ENCODE peak calls at places on chromosomes 7 and 10, in ten cellular contexts. One of them, this sample, is unnamed.

GRCh38 chr7:43362652-43363428 is 220.1 kb upstream of the STK17A start:
- DNase-seq in COLO829: no peak
- DNase-seq in NCI-H1417: no peak
- DNase-seq in stimulated activated CD8-positive, alpha-beta memory T cell treated with anti-CD3 and anti-CD28 coated beads, Interleukin-15, amount 100 ng/mL, for 4 hours: no peak
- DNase-seq in left kidney: peak
- DNase-seq in T-helper 2 cell: no peak
- DNase-seq in EL: peak
- DNase-seq in uterus: no peak
- DNase-seq in psoas muscle: peak
- DNase-seq in NCI-H187: peak
- DNase-seq in this sample: peak

GRCh38 chr7:128003787-128004186 is 27.4 kb downstream of the LRRC4 start:
- DNase-seq in EL: no peak
- DNase-seq in uterus: no peak
- DNase-seq in NCI-H1417: no peak
- DNase-seq in T-helper 2 cell: peak
- DNase-seq in psoas muscle: no peak
- DNase-seq in stimulated activated CD8-positive, alpha-beta memory T cell treated with anti-CD3 and anti-CD28 coated beads, Interleukin-15, amount 100 ng/mL, for 4 hours: no peak
- DNase-seq in left kidney: no peak
- DNase-seq in COLO829: peak
- DNase-seq in NCI-H187: no peak
- DNase-seq in this sample: no peak

GRCh38 chr7:117249696-117250095 is 73.2 kb downstream of the WNT2 start:
- DNase-seq in left kidney: peak
- DNase-seq in NCI-H1417: no peak
- DNase-seq in COLO829: no peak
- DNase-seq in stimulated activated CD8-positive, alpha-beta memory T cell treated with anti-CD3 and anti-CD28 coated beads, Interleukin-15, amount 100 ng/mL, for 4 hours: no peak
- DNase-seq in uterus: no peak
- DNase-seq in NCI-H187: no peak
- DNase-seq in T-helper 2 cell: no peak
- DNase-seq in EL: no peak
- DNase-seq in psoas muscle: no peak
- DNase-seq in this sample: no peak

GRCh38 chr7:34064511-34065158 is 159.3 kb downstream of the BMPER start:
- DNase-seq in uterus: peak
- DNase-seq in psoas muscle: peak
- DNase-seq in NCI-H187: no peak
- DNase-seq in NCI-H1417: no peak
- DNase-seq in stimulated activated CD8-positive, alpha-beta memory T cell treated with anti-CD3 and anti-CD28 coated beads, Interleukin-15, amount 100 ng/mL, for 4 hours: no peak
- DNase-seq in T-helper 2 cell: no peak
- DNase-seq in EL: no peak
- DNase-seq in COLO829: no peak
- DNase-seq in left kidney: no peak
- DNase-seq in this sample: no peak

GRCh38 chr7:121529003-121529402 is 132.9 kb upstream of the FAM3C start:
- DNase-seq in EL: no peak
- DNase-seq in NCI-H1417: no peak
- DNase-seq in uterus: no peak
- DNase-seq in left kidney: no peak
- DNase-seq in stimulated activated CD8-positive, alpha-beta memory T cell treated with anti-CD3 and anti-CD28 coated beads, Interleukin-15, amount 100 ng/mL, for 4 hours: no peak
- DNase-seq in T-helper 2 cell: no peak
- DNase-seq in NCI-H187: no peak
- DNase-seq in psoas muscle: no peak
- DNase-seq in COLO829: no peak
- DNase-seq in this sample: no peak

GRCh38 chr7:27096756-27097514 is 1.1 kb upstream of the HOXA1 start:
- DNase-seq in uterus: peak
- DNase-seq in stimulated activated CD8-positive, alpha-beta memory T cell treated with anti-CD3 and anti-CD28 coated beads, Interleukin-15, amount 100 ng/mL, for 4 hours: no peak
- DNase-seq in NCI-H1417: peak
- DNase-seq in COLO829: no peak
- DNase-seq in NCI-H187: no peak
- DNase-seq in EL: peak
- DNase-seq in T-helper 2 cell: no peak
- DNase-seq in left kidney: peak
- DNase-seq in psoas muscle: peak
- DNase-seq in this sample: no peak

GRCh38 chr10:96442017-96442643 is 71.6 kb downstream of the TLL2 start:
- DNase-seq in NCI-H187: no peak
- DNase-seq in psoas muscle: no peak
- DNase-seq in stimulated activated CD8-positive, alpha-beta memory T cell treated with anti-CD3 and anti-CD28 coated beads, Interleukin-15, amount 100 ng/mL, for 4 hours: no peak
- DNase-seq in EL: no peak
- DNase-seq in left kidney: no peak
- DNase-seq in T-helper 2 cell: no peak
- DNase-seq in NCI-H1417: no peak
- DNase-seq in uterus: no peak
- DNase-seq in COLO829: no peak
- DNase-seq in this sample: no peak

GRCh38 chr10:120671491-120671890 is 179.7 kb upstream of the WDR11 start:
- DNase-seq in T-helper 2 cell: no peak
- DNase-seq in EL: no peak
- DNase-seq in stimulated activated CD8-positive, alpha-beta memory T cell treated with anti-CD3 and anti-CD28 coated beads, Interleukin-15, amount 100 ng/mL, for 4 hours: no peak
- DNase-seq in NCI-H1417: no peak
- DNase-seq in psoas muscle: no peak
- DNase-seq in uterus: no peak
- DNase-seq in COLO829: no peak
- DNase-seq in left kidney: no peak
- DNase-seq in NCI-H187: no peak
- DNase-seq in this sample: no peak

GRCh38 chr7:127251458-127252379 is 1.0 kb downstream of the GRM8 start:
- DNase-seq in NCI-H187: no peak
- DNase-seq in left kidney: peak
- DNase-seq in psoas muscle: peak
- DNase-seq in EL: no peak
- DNase-seq in COLO829: no peak
- DNase-seq in uterus: no peak
- DNase-seq in stimulated activated CD8-positive, alpha-beta memory T cell treated with anti-CD3 and anti-CD28 coated beads, Interleukin-15, amount 100 ng/mL, for 4 hours: no peak
- DNase-seq in T-helper 2 cell: no peak
- DNase-seq in NCI-H1417: peak
- DNase-seq in this sample: no peak

GRCh38 chr10:103038570-103038969 is 120.5 kb downstream of the CNNM2 start:
- DNase-seq in uterus: no peak
- DNase-seq in left kidney: no peak
- DNase-seq in EL: no peak
- DNase-seq in NCI-H187: no peak
- DNase-seq in psoas muscle: no peak
- DNase-seq in stimulated activated CD8-positive, alpha-beta memory T cell treated with anti-CD3 and anti-CD28 coated beads, Interleukin-15, amount 100 ng/mL, for 4 hours: no peak
- DNase-seq in NCI-H1417: no peak
- DNase-seq in T-helper 2 cell: no peak
- DNase-seq in COLO829: no peak
- DNase-seq in this sample: no peak

GRCh38 chr10:91702586-91703088 is 69.8 kb upstream of the PPP1R3C start:
- DNase-seq in EL: no peak
- DNase-seq in uterus: no peak
- DNase-seq in COLO829: no peak
- DNase-seq in left kidney: no peak
- DNase-seq in stimulated activated CD8-positive, alpha-beta memory T cell treated with anti-CD3 and anti-CD28 coated beads, Interleukin-15, amount 100 ng/mL, for 4 hours: no peak
- DNase-seq in T-helper 2 cell: no peak
- DNase-seq in NCI-H187: no peak
- DNase-seq in NCI-H1417: no peak
- DNase-seq in psoas muscle: no peak
- DNase-seq in this sample: no peak

GRCh38 chr10:75405201-75406143 is 3.9 kb upstream of the ZNF503 start:
- DNase-seq in left kidney: peak
- DNase-seq in uterus: peak
- DNase-seq in COLO829: no peak
- DNase-seq in T-helper 2 cell: no peak
- DNase-seq in NCI-H1417: peak
- DNase-seq in NCI-H187: no peak
- DNase-seq in psoas muscle: no peak
- DNase-seq in stimulated activated CD8-positive, alpha-beta memory T cell treated with anti-CD3 and anti-CD28 coated beads, Interleukin-15, amount 100 ng/mL, for 4 hours: no peak
- DNase-seq in EL: no peak
- DNase-seq in this sample: peak

GRCh38 chr7:69871213-69871885 is 273.1 kb downstream of the AUTS2 start:
- DNase-seq in NCI-H1417: no peak
- DNase-seq in left kidney: no peak
- DNase-seq in COLO829: peak
- DNase-seq in psoas muscle: no peak
- DNase-seq in T-helper 2 cell: no peak
- DNase-seq in uterus: no peak
- DNase-seq in EL: no peak
- DNase-seq in stimulated activated CD8-positive, alpha-beta memory T cell treated with anti-CD3 and anti-CD28 coated beads, Interleukin-15, amount 100 ng/mL, for 4 hours: no peak
- DNase-seq in NCI-H187: no peak
- DNase-seq in this sample: no peak

GRCh38 chr10:93461807-93462178 is 20.3 kb downstream of the MYOF start:
- DNase-seq in T-helper 2 cell: no peak
- DNase-seq in left kidney: peak
- DNase-seq in psoas muscle: no peak
- DNase-seq in stimulated activated CD8-positive, alpha-beta memory T cell treated with anti-CD3 and anti-CD28 coated beads, Interleukin-15, amount 100 ng/mL, for 4 hours: no peak
- DNase-seq in uterus: peak
- DNase-seq in NCI-H1417: no peak
- DNase-seq in EL: peak
- DNase-seq in NCI-H187: peak
- DNase-seq in COLO829: no peak
- DNase-seq in this sample: no peak

GRCh38 chr10:72924351-72924750 is 30.3 kb downstream of the PLA2G12B start:
- DNase-seq in COLO829: no peak
- DNase-seq in EL: no peak
- DNase-seq in psoas muscle: no peak
- DNase-seq in left kidney: no peak
- DNase-seq in T-helper 2 cell: no peak
- DNase-seq in stimulated activated CD8-positive, alpha-beta memory T cell treated with anti-CD3 and anti-CD28 coated beads, Interleukin-15, amount 100 ng/mL, for 4 hours: no peak
- DNase-seq in NCI-H187: no peak
- DNase-seq in NCI-H1417: no peak
- DNase-seq in uterus: no peak
- DNase-seq in this sample: no peak

GRCh38 chr10:16673443-16673842 is 143.8 kb downstream of the RSU1 start:
- DNase-seq in NCI-H187: peak
- DNase-seq in T-helper 2 cell: no peak
- DNase-seq in psoas muscle: no peak
- DNase-seq in uterus: no peak
- DNase-seq in COLO829: no peak
- DNase-seq in NCI-H1417: peak
- DNase-seq in left kidney: peak
- DNase-seq in stimulated activated CD8-positive, alpha-beta memory T cell treated with anti-CD3 and anti-CD28 coated beads, Interleukin-15, amount 100 ng/mL, for 4 hours: no peak
- DNase-seq in EL: no peak
- DNase-seq in this sample: peak

GRCh38 chr7:125396466-125397151 is 467.0 kb upstream of the POT1 start:
- DNase-seq in left kidney: no peak
- DNase-seq in NCI-H1417: no peak
- DNase-seq in stimulated activated CD8-positive, alpha-beta memory T cell treated with anti-CD3 and anti-CD28 coated beads, Interleukin-15, amount 100 ng/mL, for 4 hours: no peak
- DNase-seq in COLO829: no peak
- DNase-seq in NCI-H187: no peak
- DNase-seq in uterus: no peak
- DNase-seq in psoas muscle: no peak
- DNase-seq in T-helper 2 cell: no peak
- DNase-seq in EL: no peak
- DNase-seq in this sample: no peak

GRCh38 chr10:42926831-42927230 is 144.2 kb downstream of the BMS1 start:
- DNase-seq in uterus: no peak
- DNase-seq in EL: peak
- DNase-seq in COLO829: peak
- DNase-seq in stimulated activated CD8-positive, alpha-beta memory T cell treated with anti-CD3 and anti-CD28 coated beads, Interleukin-15, amount 100 ng/mL, for 4 hours: no peak
- DNase-seq in NCI-H1417: no peak
- DNase-seq in NCI-H187: no peak
- DNase-seq in psoas muscle: peak
- DNase-seq in left kidney: peak
- DNase-seq in T-helper 2 cell: no peak
- DNase-seq in this sample: no peak

GRCh38 chr7:67900456-67900855 is 903.8 kb downstream of the TYW1 start:
- DNase-seq in left kidney: peak
- DNase-seq in NCI-H187: no peak
- DNase-seq in uterus: no peak
- DNase-seq in COLO829: no peak
- DNase-seq in T-helper 2 cell: no peak
- DNase-seq in stimulated activated CD8-positive, alpha-beta memory T cell treated with anti-CD3 and anti-CD28 coated beads, Interleukin-15, amount 100 ng/mL, for 4 hours: no peak
- DNase-seq in psoas muscle: no peak
- DNase-seq in EL: no peak
- DNase-seq in NCI-H1417: no peak
- DNase-seq in this sample: no peak

GRCh38 chr10:71548494-71548846 is 151.8 kb downstream of the CDH23 start:
- DNase-seq in stimulated activated CD8-positive, alpha-beta memory T cell treated with anti-CD3 and anti-CD28 coated beads, Interleukin-15, amount 100 ng/mL, for 4 hours: no peak
- DNase-seq in NCI-H187: no peak
- DNase-seq in EL: no peak
- DNase-seq in psoas muscle: peak
- DNase-seq in COLO829: peak
- DNase-seq in T-helper 2 cell: no peak
- DNase-seq in left kidney: peak
- DNase-seq in uterus: no peak
- DNase-seq in NCI-H1417: no peak
- DNase-seq in this sample: no peak

GRCh38 chr10:136465-136762 is 1.2 kb downstream of the ZMYND11 start:
- DNase-seq in stimulated activated CD8-positive, alpha-beta memory T cell treated with anti-CD3 and anti-CD28 coated beads, Interleukin-15, amount 100 ng/mL, for 4 hours: no peak
- DNase-seq in psoas muscle: no peak
- DNase-seq in T-helper 2 cell: no peak
- DNase-seq in uterus: no peak
- DNase-seq in NCI-H187: no peak
- DNase-seq in left kidney: no peak
- DNase-seq in EL: no peak
- DNase-seq in NCI-H1417: no peak
- DNase-seq in COLO829: no peak
- DNase-seq in this sample: no peak

GRCh38 chr10:92891885-92892705 is 43.8 kb downstream of the EXOC6 start:
- DNase-seq in T-helper 2 cell: no peak
- DNase-seq in EL: peak
- DNase-seq in left kidney: peak
- DNase-seq in uterus: peak
- DNase-seq in stimulated activated CD8-positive, alpha-beta memory T cell treated with anti-CD3 and anti-CD28 coated beads, Interleukin-15, amount 100 ng/mL, for 4 hours: no peak
- DNase-seq in COLO829: peak
- DNase-seq in psoas muscle: peak
- DNase-seq in NCI-H1417: no peak
- DNase-seq in NCI-H187: no peak
- DNase-seq in this sample: peak

GRCh38 chr10:23994459-23995046 is 214.4 kb upstream of the KIAA1217 start:
- DNase-seq in uterus: peak
- DNase-seq in psoas muscle: peak
- DNase-seq in EL: peak
- DNase-seq in T-helper 2 cell: no peak
- DNase-seq in stimulated activated CD8-positive, alpha-beta memory T cell treated with anti-CD3 and anti-CD28 coated beads, Interleukin-15, amount 100 ng/mL, for 4 hours: no peak
- DNase-seq in NCI-H187: peak
- DNase-seq in NCI-H1417: peak
- DNase-seq in COLO829: peak
- DNase-seq in left kidney: peak
- DNase-seq in this sample: no peak

GRCh38 chr7:120344276-120344675 is 71.3 kb downstream of the KCND2 start:
- DNase-seq in EL: no peak
- DNase-seq in NCI-H1417: no peak
- DNase-seq in psoas muscle: no peak
- DNase-seq in COLO829: no peak
- DNase-seq in left kidney: no peak
- DNase-seq in NCI-H187: no peak
- DNase-seq in stimulated activated CD8-positive, alpha-beta memory T cell treated with anti-CD3 and anti-CD28 coated beads, Interleukin-15, amount 100 ng/mL, for 4 hours: no peak
- DNase-seq in T-helper 2 cell: no peak
- DNase-seq in uterus: no peak
- DNase-seq in this sample: no peak

GRCh38 chr7:138935438-138936079 is 45.6 kb downstream of the KIAA1549 start:
- DNase-seq in NCI-H187: no peak
- DNase-seq in left kidney: peak
- DNase-seq in NCI-H1417: no peak
- DNase-seq in EL: peak
- DNase-seq in T-helper 2 cell: no peak
- DNase-seq in uterus: no peak
- DNase-seq in psoas muscle: peak
- DNase-seq in stimulated activated CD8-positive, alpha-beta memory T cell treated with anti-CD3 and anti-CD28 coated beads, Interleukin-15, amount 100 ng/mL, for 4 hours: no peak
- DNase-seq in COLO829: peak
- DNase-seq in this sample: peak

GRCh38 chr7:83267141-83267631 is 104.5 kb upstream of the PCLO start:
- DNase-seq in left kidney: peak
- DNase-seq in NCI-H187: peak
- DNase-seq in EL: no peak
- DNase-seq in stimulated activated CD8-positive, alpha-beta memory T cell treated with anti-CD3 and anti-CD28 coated beads, Interleukin-15, amount 100 ng/mL, for 4 hours: no peak
- DNase-seq in NCI-H1417: peak
- DNase-seq in psoas muscle: no peak
- DNase-seq in COLO829: no peak
- DNase-seq in uterus: no peak
- DNase-seq in T-helper 2 cell: no peak
- DNase-seq in this sample: no peak

GRCh38 chr7:99919814-99920618 is 686 bp upstream of the TRIM4 start:
- DNase-seq in T-helper 2 cell: no peak
- DNase-seq in EL: peak
- DNase-seq in left kidney: peak
- DNase-seq in psoas muscle: no peak
- DNase-seq in NCI-H187: no peak
- DNase-seq in stimulated activated CD8-positive, alpha-beta memory T cell treated with anti-CD3 and anti-CD28 coated beads, Interleukin-15, amount 100 ng/mL, for 4 hours: no peak
- DNase-seq in NCI-H1417: no peak
- DNase-seq in uterus: no peak
- DNase-seq in COLO829: no peak
- DNase-seq in this sample: no peak